ENCODE peak calls at places on chromosome 18, in five cellular contexts. P is GM23338, U is dorsolateral prefrontal cortex, B is astrocyte, J is psoas muscle. K is an unnamed sample.

GRCh38 chr18:7766817-7767216 is 199.7 kb downstream of the PTPRM start:
- DNase-seq in P (no peak), U (no peak), B (no peak), J (no peak), K (no peak)

GRCh38 chr18:46718501-46719341 is 38.1 kb downstream of the ST8SIA5 start:
- DNase-seq in P (no peak), U (no peak), B (peak; percentile 88), J (no peak), K (no peak)

GRCh38 chr18:67425724-67426123 is 90.8 kb downstream of the DSEL start:
- DNase-seq in P (no peak), U (no peak), B (peak; percentile 98), J (no peak), K (no peak)

GRCh38 chr18:50287028-50287440 is 458 bp downstream of the CXXC1 start:
- DNase-seq in P (no peak), U (no peak), B (no peak), J (peak; percentile 40), K (no peak)

GRCh38 chr18:3066391-3067079 is 53.6 kb upstream of the LPIN2 start:
- DNase-seq in P (no peak), U (no peak), B (no peak), J (no peak), K (no peak)

GRCh38 chr18:47418746-47419145 is 167.3 kb upstream of the SKOR2 start:
- DNase-seq in P (peak; percentile 9), U (no peak), B (peak; percentile 3), J (no peak), K (no peak)

GRCh38 chr18:68979737-68980136 is 181.9 kb downstream of the CCDC102B start:
- DNase-seq in P (no peak), U (no peak), B (no peak), J (no peak), K (no peak)

GRCh38 chr18:76421291-76422078 is 73.6 kb downstream of the ZNF516 start:
- DNase-seq in P (no peak), U (no peak), B (no peak), J (no peak), K (no peak)

GRCh38 chr18:13513015-13513414 is 213.3 kb downstream of the FAM210A start:
- DNase-seq in P (no peak), U (no peak), B (peak; percentile 41), J (peak; percentile 34), K (no peak)

GRCh38 chr18:61891271-61891670 is 1.5 kb downstream of the RNF152 start:
- DNase-seq in P (no peak), U (no peak), B (no peak), J (no peak), K (no peak)

GRCh38 chr18:35525795-35526475 is 28.2 kb upstream of the INO80C start:
- DNase-seq in P (peak; percentile 21), U (no peak), B (no peak), J (no peak), K (no peak)

GRCh38 chr18:61435064-61435652 is 101.9 kb downstream of the CDH20 start:
- DNase-seq in P (peak; percentile 74), U (no peak), B (no peak), J (no peak), K (no peak)

GRCh38 chr18:6414723-6415362 is at the start of gene L3MBTL4:
- DNase-seq in P (peak; percentile 63), U (no peak), B (no peak), J (peak; percentile 27), K (peak; percentile 44)

GRCh38 chr18:79697178-79697577 is 17.6 kb downstream of the CTDP1 start:
- DNase-seq in P (no peak), U (no peak), B (no peak), J (no peak), K (no peak)

GRCh38 chr18:34320267-34320666 is 95.6 kb upstream of the NOL4 start:
- DNase-seq in P (no peak), U (no peak), B (no peak), J (no peak), K (no peak)

GRCh38 chr18:71844810-71845209 is 699.3 kb downstream of the CBLN2 start:
- DNase-seq in P (no peak), U (no peak), B (no peak), J (no peak), K (no peak)

GRCh38 chr18:37306420-37306819 is 259.2 kb downstream of the CELF4 start:
- DNase-seq in P (no peak), U (no peak), B (no peak), J (no peak), K (no peak)

GRCh38 chr18:54405290-54405689 is 47.6 kb downstream of the C18orf54 start:
- DNase-seq in P (no peak), U (no peak), B (no peak), J (no peak), K (no peak)

GRCh38 chr18:13471971-13472628 is 253.5 kb downstream of the LDLRAD4 start:
- DNase-seq in P (peak; percentile 18), U (peak; percentile 45), B (no peak), J (no peak), K (no peak)

GRCh38 chr18:64409511-64409910 is 260.6 kb upstream of the LINC00305 start:
- DNase-seq in P (peak; percentile 80), U (no peak), B (no peak), J (no peak), K (no peak)

GRCh38 chr18:3218817-3219216 is 951 bp downstream of the MYOM1 start:
- DNase-seq in P (no peak), U (no peak), B (no peak), J (no peak), K (no peak)

GRCh38 chr18:69718912-69719547 is 228.6 kb downstream of the CD226 start:
- DNase-seq in P (no peak), U (no peak), B (no peak), J (no peak), K (no peak)

GRCh38 chr18:9712606-9713005 is 4.5 kb downstream of the RAB31 start:
- DNase-seq in P (no peak), U (no peak), B (no peak), J (no peak), K (no peak)

GRCh38 chr18:48191494-48191893 is 217.7 kb downstream of the ZBTB7C start:
- DNase-seq in P (no peak), U (no peak), B (no peak), J (no peak), K (no peak)

GRCh38 chr18:37634516-37634915 is 68.9 kb upstream of the CELF4 start:
- DNase-seq in P (no peak), U (no peak), B (no peak), J (no peak), K (no peak)

GRCh38 chr18:40832362-40832761 is 1122.7 kb upstream of the PIK3C3 start:
- DNase-seq in P (no peak), U (no peak), B (peak; percentile 38), J (no peak), K (no peak)

GRCh38 chr18:26190506-26190905 is 35.7 kb upstream of the TAF4B start:
- DNase-seq in P (no peak), U (no peak), B (no peak), J (no peak), K (no peak)

GRCh38 chr18:77059294-77059916 is 73.2 kb downstream of the MBP start:
- DNase-seq in P (peak; percentile 82), U (no peak), B (no peak), J (no peak), K (no peak)

GRCh38 chr18:50009772-50010171 is 185.2 kb downstream of the MYO5B start:
- DNase-seq in P (peak; percentile 74), U (no peak), B (no peak), J (no peak), K (peak; percentile 16)

GRCh38 chr18:676747-677544 is 19.5 kb downstream of the TYMS start:
- DNase-seq in P (no peak), U (no peak), B (no peak), J (no peak), K (no peak)

DNA sequence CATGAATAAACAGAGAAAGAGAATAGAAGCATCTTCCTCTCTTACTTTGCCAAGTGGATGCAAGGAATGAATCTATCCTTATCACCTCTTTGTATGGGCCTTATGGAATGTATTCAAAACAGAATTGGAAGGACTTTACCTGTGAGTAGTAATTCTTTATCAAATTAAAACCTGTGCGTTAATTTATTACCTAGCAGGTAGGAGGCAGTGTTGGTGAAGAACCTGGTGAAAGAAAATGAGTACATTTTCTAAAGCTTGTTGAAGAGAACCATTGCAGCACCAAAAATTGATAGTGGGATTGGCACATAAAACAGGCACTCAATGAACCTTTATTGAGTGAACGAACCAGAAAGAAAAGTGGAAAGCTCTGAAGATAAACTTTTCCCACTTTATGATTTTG is 1302.1 kb upstream of the CELF4 start:
- DNase-seq in P (peak; percentile 34), U (no peak), B (no peak), J (no peak), K (no peak)
- TF ChIP-seq CTCF in P (peak; percentile 45), U (no peak), B (no peak), J (no peak), K (no peak)

DNA sequence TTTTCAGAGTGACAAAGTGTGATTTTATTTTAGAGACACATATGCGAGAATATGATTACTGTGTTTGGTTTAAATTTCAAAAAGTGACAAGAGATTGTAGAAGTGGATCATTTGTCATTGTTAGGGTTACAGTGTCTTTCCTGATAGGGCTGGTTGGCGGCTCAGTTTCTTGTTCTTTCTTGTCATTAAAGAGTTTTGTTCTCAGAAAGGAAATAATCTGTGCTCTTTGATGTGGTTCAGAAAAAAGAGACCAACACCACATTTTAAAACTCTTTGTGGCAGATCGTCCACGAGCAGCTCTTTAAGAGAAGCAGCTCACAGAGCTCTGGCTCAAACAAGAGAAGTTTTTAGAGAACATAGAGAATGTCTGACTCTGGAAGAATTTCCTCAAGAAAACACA is 45.6 kb upstream of the ZNF532 start:
- DNase-seq in P (no peak), U (no peak), B (no peak), J (no peak), K (no peak)
- TF ChIP-seq CTCF in P (no peak), U (no peak), B (no peak), J (no peak), K (no peak)

DNA sequence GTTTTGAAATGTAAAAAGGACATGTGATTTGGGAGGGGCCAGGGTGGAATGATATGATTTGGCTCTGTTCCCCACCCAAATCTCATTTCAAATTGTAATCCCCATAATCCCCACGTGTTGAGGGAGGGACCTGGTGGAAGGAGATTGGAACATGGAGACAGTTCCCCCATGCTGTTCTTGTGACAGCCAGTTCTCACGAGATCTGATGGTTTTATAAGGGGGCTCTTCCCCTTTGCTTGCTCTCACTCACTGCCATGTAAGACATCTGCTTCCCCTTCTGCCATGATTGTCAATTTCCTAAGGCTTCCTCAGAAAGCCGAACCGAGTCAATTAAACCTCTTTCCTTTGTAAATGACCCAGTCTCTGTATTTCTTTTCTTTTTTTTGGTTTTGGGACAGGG is 39.2 kb downstream of the FECH start:
- DNase-seq in P (no peak), U (no peak), B (no peak), J (no peak), K (no peak)
- TF ChIP-seq CTCF in P (no peak), U (no peak), B (no peak), J (no peak), K (no peak)

GRCh38 chr18:78150590-78150989 is 829.0 kb upstream of the SALL3 start:
- DNase-seq in P (no peak), U (no peak), B (no peak), J (no peak), K (no peak)

GRCh38 chr18:78144669-78145068 is 834.9 kb upstream of the SALL3 start:
- DNase-seq in P (no peak), U (no peak), B (no peak), J (no peak), K (no peak)

GRCh38 chr18:78146136-78146535 is 833.5 kb upstream of the SALL3 start:
- DNase-seq in P (no peak), U (no peak), B (no peak), J (no peak), K (no peak)

GRCh38 chr18:78140294-78140693 is 839.3 kb upstream of the SALL3 start:
- DNase-seq in P (no peak), U (no peak), B (no peak), J (no peak), K (no peak)

GRCh38 chr18:78145096-78145495 is 834.5 kb upstream of the SALL3 start:
- DNase-seq in P (no peak), U (no peak), B (no peak), J (no peak), K (no peak)
- TF ChIP-seq CTCF in P (no peak), U (no peak), B (no peak), J (no peak), K (no peak)